ENCODE peak calls at places on chromosomes 7 and 10, in four cellular contexts. C is GM12878, I is HL-60, R is K562. A is an unnamed sample.

GRCh38 chr7:129188372-129188891 is at the start of gene SMO:
- DNase-seq in C (no peak), I (no peak), R (peak; percentile 54), A (peak; percentile 56)

GRCh38 chr10:79413196-79413595 is 32.2 kb downstream of the ZCCHC24 start:
- DNase-seq in C (no peak), I (peak; percentile 63), R (peak; percentile 59), A (no peak)

GRCh38 chr7:41116817-41117216 is 586.1 kb downstream of the INHBA start:
- DNase-seq in C (no peak), I (no peak), R (no peak), A (no peak)

GRCh38 chr10:31912289-31912688 is 16.3 kb downstream of the ARHGAP12 start:
- DNase-seq in C (no peak), I (no peak), R (no peak), A (no peak)

GRCh38 chr10:88227342-88228018 is 355.6 kb downstream of the RNLS start:
- DNase-seq in C (no peak), I (no peak), R (no peak), A (no peak)

GRCh38 chr7:6271694-6272371 is 591 bp downstream of the CYTH3 start:
- DNase-seq in C (no peak), I (no peak), R (peak; percentile 54), A (no peak)

GRCh38 chr7:92834661-92835139 is 1.7 kb downstream of the CDK6 start:
- DNase-seq in C (no peak), I (no peak), R (peak; percentile 35), A (no peak)

GRCh38 chr10:118080817-118081216 is 34.1 kb upstream of the RAB11FIP2 start:
- DNase-seq in C (no peak), I (no peak), R (no peak), A (no peak)

GRCh38 chr7:140358024-140358770 is 40.1 kb downstream of the SLC37A3 start:
- DNase-seq in C (no peak), I (no peak), R (no peak), A (no peak)

GRCh38 chr7:101410743-101411476 is 48.2 kb downstream of the COL26A1 start:
- DNase-seq in C (no peak), I (no peak), R (peak; percentile 92), A (peak; percentile 54)

GRCh38 chr7:129271500-129272355 is 46.9 kb downstream of the AHCYL2 start:
- DNase-seq in C (peak; percentile 21), I (peak; percentile 35), R (peak; percentile 79), A (peak; percentile 13)

GRCh38 chr7:832292-832967 is at the start of gene SUN1:
- DNase-seq in C (peak; percentile 26), I (no peak), R (no peak), A (peak; percentile 49)

GRCh38 chr10:101001225-101002035 is 1.8 kb downstream of the LZTS2 start:
- DNase-seq in C (no peak), I (no peak), R (no peak), A (no peak)

GRCh38 chr7:33578166-33578565 is 327.2 kb upstream of the BMPER start:
- DNase-seq in C (no peak), I (no peak), R (no peak), A (no peak)

GRCh38 chr10:24255907-24256306 is 47.0 kb downstream of the KIAA1217 start:
- DNase-seq in C (no peak), I (no peak), R (no peak), A (no peak)

GRCh38 chr7:39260279-39260844 is 282.7 kb downstream of the POU6F2 start:
- DNase-seq in C (no peak), I (no peak), R (no peak), A (no peak)

GRCh38 chr10:8369666-8370065 is 315.2 kb downstream of the GATA3 start:
- DNase-seq in C (peak; percentile 30), I (no peak), R (no peak), A (peak; percentile 13)

GRCh38 chr10:43395571-43396060 is 13.4 kb downstream of the HNRNPF start:
- DNase-seq in C (no peak), I (peak; percentile 51), R (peak; percentile 60), A (no peak)

GRCh38 chr10:79379512-79380124 is 32.3 kb downstream of the PPIF start:
- DNase-seq in C (no peak), I (no peak), R (no peak), A (no peak)

GRCh38 chr10:102601639-102602038 is 42.6 kb upstream of the TRIM8 start:
- DNase-seq in C (no peak), I (no peak), R (no peak), A (no peak)

GRCh38 chr7:135169141-135169935 is 1.2 kb downstream of the CYREN start:
- DNase-seq in C (no peak), I (peak; percentile 48), R (peak; percentile 81), A (peak; percentile 69)

GRCh38 chr10:13758302-13758701 is 171.5 kb downstream of the PRPF18 start:
- DNase-seq in C (no peak), I (no peak), R (no peak), A (no peak)

GRCh38 chr7:124765401-124766352 is at the start of gene GPR37:
- DNase-seq in C (no peak), I (no peak), R (peak; percentile 70), A (peak; percentile 51)

GRCh38 chr7:128236924-128237586 is 4.0 kb upstream of the LEP start:
- DNase-seq in C (peak; percentile 28), I (peak; percentile 92), R (no peak), A (no peak)

GRCh38 chr10:75718996-75719395 is 287.6 kb downstream of the LRMDA start:
- DNase-seq in C (no peak), I (no peak), R (no peak), A (no peak)

GRCh38 chr7:55065511-55066229 is 46.9 kb downstream of the EGFR start:
- DNase-seq in C (peak; percentile 38), I (no peak), R (no peak), A (no peak)

GRCh38 chr7:130095812-130096211 is 25.5 kb downstream of the KLHDC10 start:
- DNase-seq in C (no peak), I (no peak), R (no peak), A (no peak)

GRCh38 chr10:43921478-43921877 is 272.8 kb upstream of the ZNF32 start:
- DNase-seq in C (no peak), I (no peak), R (no peak), A (no peak)

GRCh38 chr7:130384841-130385599 is 4.7 kb downstream of the CPA1 start:
- DNase-seq in C (no peak), I (no peak), R (no peak), A (no peak)

GRCh38 chr10:101848408-101848807 is 4.8 kb upstream of the KCNIP2 start:
- DNase-seq in C (no peak), I (no peak), R (no peak), A (no peak)

GRCh38 chr7:73707045-73707631 is 12.3 kb downstream of the STX1A start:
- DNase-seq in C (no peak), I (peak; percentile 75), R (no peak), A (no peak)

GRCh38 chr10:110883924-110884323 is 12.2 kb downstream of the PDCD4 start:
- DNase-seq in C (no peak), I (no peak), R (no peak), A (no peak)

GRCh38 chr10:113978802-113979201 is 64.9 kb upstream of the ADRB1 start:
- DNase-seq in C (no peak), I (no peak), R (no peak), A (no peak)

GRCh38 chr7:141402277-141402996 is 148.8 kb upstream of the AGK start:
- DNase-seq in C (no peak), I (no peak), R (no peak), A (no peak)
- TF ChIP-seq SPI1 in C (no peak), I (no peak), R (no peak), A (no peak)

GRCh38 chr10:28940158-28940888 is 263.0 kb downstream of the BAMBI start:
- DNase-seq in C (no peak), I (no peak), R (no peak), A (no peak)

GRCh38 chr10:28938745-28939144 is 261.4 kb downstream of the BAMBI start:
- DNase-seq in C (no peak), I (no peak), R (no peak), A (no peak)

GRCh38 chr10:28935061-28935460 is 257.7 kb downstream of the BAMBI start:
- DNase-seq in C (no peak), I (no peak), R (no peak), A (no peak)

GRCh38 chr10:28939352-28940157 is 262.2 kb downstream of the BAMBI start:
- DNase-seq in C (no peak), I (no peak), R (peak; percentile 40), A (no peak)

DNA sequence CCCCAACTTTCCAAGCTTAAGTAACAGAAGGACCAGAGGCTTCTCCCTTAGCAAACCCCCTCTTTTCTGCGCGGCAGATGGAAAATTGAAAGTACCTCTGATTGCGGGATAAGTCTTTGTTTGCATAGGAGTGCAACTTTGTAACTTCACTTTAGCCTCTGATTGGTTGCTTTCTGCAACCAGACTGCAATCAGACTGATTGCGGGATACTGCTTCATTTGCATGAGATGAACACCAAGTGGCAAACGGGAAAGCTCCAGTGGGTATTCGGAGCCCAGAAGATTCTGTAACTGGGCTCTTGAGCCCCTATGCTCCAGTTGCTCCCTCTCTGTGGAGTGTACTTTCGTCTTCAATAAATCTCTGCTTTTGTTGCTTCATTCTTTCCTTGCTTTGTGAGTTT is 260.6 kb downstream of the BAMBI start:
- DNase-seq in C (no peak), I (no peak), R (no peak), A (no peak)
- TF ChIP-seq SPI1 in C (no peak), I (no peak), R (no peak), A (no peak)

GRCh38 chr10:16996530-16996964 is 133.1 kb downstream of the CUBN start:
- DNase-seq in C (no peak), I (no peak), R (peak; percentile 20), A (no peak)
- TF ChIP-seq SPI1 in C (no peak), I (no peak), R (no peak), A (no peak)

DNA sequence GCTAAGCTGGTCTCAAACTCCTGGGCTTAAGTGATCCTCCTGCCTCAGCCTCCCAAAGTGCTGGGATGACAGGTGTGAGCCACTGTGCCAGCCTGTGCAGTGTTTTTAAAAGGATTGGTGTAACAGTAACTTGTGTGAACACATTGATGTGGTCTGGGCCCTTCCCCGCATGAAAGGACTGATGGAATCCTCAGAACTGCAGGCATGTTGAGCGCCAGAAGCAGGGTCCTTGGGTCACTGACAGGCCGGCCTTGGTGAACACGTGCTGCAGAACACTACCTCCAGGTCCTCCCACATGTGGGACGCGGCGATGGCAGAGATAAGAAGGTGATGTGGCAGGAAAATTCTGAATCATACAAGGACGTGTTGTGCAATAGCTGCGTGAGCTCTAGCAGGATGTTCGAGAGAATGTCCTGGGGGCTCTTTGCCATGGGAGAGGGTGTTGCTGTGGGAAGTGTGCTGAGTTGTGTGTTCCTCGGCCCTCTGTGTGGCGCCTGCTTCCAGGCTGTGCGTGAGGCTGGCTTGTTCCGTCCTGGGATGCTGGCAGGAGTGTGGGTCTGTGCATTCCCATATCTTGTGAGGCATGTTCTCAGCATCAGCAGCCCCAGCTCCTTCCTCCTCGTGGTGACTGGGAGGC is 68.2 kb downstream of the DNAJB6 start:
- DNase-seq in C (no peak), I (peak; percentile 85), R (peak; percentile 93), A (no peak)
- TF ChIP-seq SPI1 in C (no peak), I (no peak), R (no peak), A (no peak)